ENCODE peak calls at places on chromosomes 16 and 17, in five cellular contexts. One of them, this sample, is unnamed.

GRCh38 chr17:50867856-50868438 is 1.8 kb upstream of the TOB1 start:
- DNase-seq in H9: no peak
- DNase-seq in IMR-90: peak; percentile 60
- DNase-seq in mesendoderm: no peak
- DNase-seq in H1: no peak
- DNase-seq in this sample: no peak

GRCh38 chr17:4161179-4161559 is 18.2 kb downstream of the CYB5D2 start:
- DNase-seq in IMR-90: peak; percentile 93
- DNase-seq in H1: no peak
- DNase-seq in mesendoderm: peak; percentile 92
- DNase-seq in H9: peak; percentile 71
- DNase-seq in this sample: peak; percentile 94

GRCh38 chr17:42340691-42341127 is 47.5 kb downstream of the STAT3 start:
- DNase-seq in IMR-90: no peak
- DNase-seq in H1: no peak
- DNase-seq in mesendoderm: no peak
- DNase-seq in H9: no peak
- DNase-seq in this sample: no peak

GRCh38 chr16:67431805-67432476 is 1.0 kb downstream of the HSD11B2 start:
- DNase-seq in H1: no peak
- DNase-seq in mesendoderm: peak; percentile 63
- DNase-seq in IMR-90: no peak
- DNase-seq in H9: peak; percentile 74
- DNase-seq in this sample: no peak

GRCh38 chr17:46061435-46061834 is 62.4 kb downstream of the STH start:
- DNase-seq in mesendoderm: peak; percentile 56
- DNase-seq in H9: no peak
- DNase-seq in IMR-90: no peak
- DNase-seq in H1: no peak
- DNase-seq in this sample: peak; percentile 33

GRCh38 chr17:58536541-58536940 is 22.1 kb upstream of the MTMR4 start:
- DNase-seq in H1: no peak
- DNase-seq in IMR-90: no peak
- DNase-seq in mesendoderm: no peak
- DNase-seq in H9: no peak
- DNase-seq in this sample: no peak

GRCh38 chr17:64200080-64201042 is 62.7 kb downstream of the TEX2 start:
- DNase-seq in H9: no peak
- DNase-seq in IMR-90: peak; percentile 67
- DNase-seq in H1: no peak
- DNase-seq in mesendoderm: peak; percentile 15
- DNase-seq in this sample: no peak

GRCh38 chr17:51793686-51794085 is 364.8 kb downstream of the CA10 start:
- DNase-seq in H9: no peak
- DNase-seq in mesendoderm: no peak
- DNase-seq in IMR-90: no peak
- DNase-seq in H1: no peak
- DNase-seq in this sample: no peak

GRCh38 chr16:25626172-25626571 is 65.6 kb upstream of the HS3ST4 start:
- DNase-seq in H9: no peak
- DNase-seq in mesendoderm: no peak
- DNase-seq in H1: no peak
- DNase-seq in IMR-90: no peak
- DNase-seq in this sample: no peak

GRCh38 chr16:83744521-83744981 is 63.2 kb upstream of the HSBP1 start:
- DNase-seq in IMR-90: peak; percentile 7
- DNase-seq in H1: no peak
- DNase-seq in mesendoderm: peak; percentile 82
- DNase-seq in H9: peak; percentile 36
- DNase-seq in this sample: peak; percentile 68

GRCh38 chr17:75417054-75417453 is 11.6 kb upstream of the GRB2 start:
- DNase-seq in H1: no peak
- DNase-seq in H9: no peak
- DNase-seq in IMR-90: no peak
- DNase-seq in mesendoderm: no peak
- DNase-seq in this sample: no peak

GRCh38 chr16:27677300-27677699 is 127.4 kb downstream of the KATNIP start:
- DNase-seq in H9: no peak
- DNase-seq in mesendoderm: no peak
- DNase-seq in IMR-90: peak; percentile 59
- DNase-seq in H1: no peak
- DNase-seq in this sample: peak; percentile 15

GRCh38 chr16:1527836-1528811 is 5.3 kb upstream of the TMEM204 start:
- DNase-seq in H9: no peak
- DNase-seq in mesendoderm: no peak
- DNase-seq in IMR-90: no peak
- DNase-seq in H1: no peak
- DNase-seq in this sample: no peak

GRCh38 chr16:85847681-85848601 is 48.4 kb downstream of the COX4I1 start:
- DNase-seq in H9: no peak
- DNase-seq in mesendoderm: no peak
- DNase-seq in H1: no peak
- DNase-seq in IMR-90: no peak
- DNase-seq in this sample: no peak

GRCh38 chr17:55432358-55433028 is 10.9 kb upstream of the MMD start:
- DNase-seq in H1: no peak
- DNase-seq in H9: no peak
- DNase-seq in mesendoderm: no peak
- DNase-seq in IMR-90: no peak
- DNase-seq in this sample: peak; percentile 58

GRCh38 chr17:19460695-19461094 is 49.7 kb downstream of the RNF112 start:
- DNase-seq in mesendoderm: no peak
- DNase-seq in IMR-90: no peak
- DNase-seq in H1: peak; percentile 50
- DNase-seq in H9: peak; percentile 75
- DNase-seq in this sample: no peak

GRCh38 chr17:6507535-6507934 is 48.8 kb downstream of the PITPNM3 start:
- DNase-seq in IMR-90: peak; percentile 85
- DNase-seq in H9: no peak
- DNase-seq in mesendoderm: no peak
- DNase-seq in H1: no peak
- DNase-seq in this sample: peak; percentile 69

GRCh38 chr16:3609895-3610697 is 1.3 kb downstream of the SLX4 start:
- DNase-seq in mesendoderm: no peak
- DNase-seq in H1: no peak
- DNase-seq in IMR-90: no peak
- DNase-seq in H9: no peak
- DNase-seq in this sample: peak; percentile 8

GRCh38 chr17:49997773-49998703 is 3.0 kb upstream of the DLX3 start:
- DNase-seq in IMR-90: peak; percentile 77
- DNase-seq in mesendoderm: peak; percentile 92
- DNase-seq in H9: peak; percentile 94
- DNase-seq in H1: peak; percentile 91
- DNase-seq in this sample: peak; percentile 84

GRCh38 chr17:48579738-48580543 is 1.8 kb upstream of the HOXB4 start:
- DNase-seq in mesendoderm: no peak
- DNase-seq in IMR-90: peak; percentile 82
- DNase-seq in H1: no peak
- DNase-seq in H9: no peak
- DNase-seq in this sample: peak; percentile 85

GRCh38 chr17:80025140-80025539 is 10.5 kb downstream of the TBC1D16 start:
- DNase-seq in IMR-90: no peak
- DNase-seq in H9: peak; percentile 66
- DNase-seq in H1: no peak
- DNase-seq in mesendoderm: peak; percentile 70
- DNase-seq in this sample: peak; percentile 34

GRCh38 chr16:1678500-1679098 is 520 bp downstream of the JPT2 start:
- DNase-seq in H1: no peak
- DNase-seq in IMR-90: peak; percentile 24
- DNase-seq in mesendoderm: peak; percentile 49
- DNase-seq in H9: no peak
- DNase-seq in this sample: peak; percentile 63

GRCh38 chr17:72270530-72270929 is 149.7 kb downstream of the SOX9 start:
- DNase-seq in H9: no peak
- DNase-seq in IMR-90: peak; percentile 3
- DNase-seq in mesendoderm: no peak
- DNase-seq in H1: no peak
- DNase-seq in this sample: peak; percentile 1

GRCh38 chr16:61432421-61432820 is 603.8 kb downstream of the CDH8 start:
- DNase-seq in H9: no peak
- DNase-seq in IMR-90: no peak
- DNase-seq in mesendoderm: peak; percentile 24
- DNase-seq in H1: no peak
- DNase-seq in this sample: peak; percentile 1

GRCh38 chr17:27578718-27579085 is 52.3 kb upstream of the LGALS9 start:
- DNase-seq in H9: no peak
- DNase-seq in H1: no peak
- DNase-seq in mesendoderm: peak; percentile 62
- DNase-seq in IMR-90: peak; percentile 68
- DNase-seq in this sample: peak; percentile 62

GRCh38 chr17:42675984-42676423 is 790 bp downstream of the PLEKHH3 start:
- DNase-seq in mesendoderm: peak; percentile 67
- DNase-seq in IMR-90: peak; percentile 45
- DNase-seq in H9: peak; percentile 64
- DNase-seq in H1: no peak
- DNase-seq in this sample: peak; percentile 79

GRCh38 chr17:73969956-73970355 is 233.5 kb upstream of the RPL38 start:
- DNase-seq in H1: no peak
- DNase-seq in H9: no peak
- DNase-seq in IMR-90: no peak
- DNase-seq in mesendoderm: no peak
- DNase-seq in this sample: no peak

GRCh38 chr17:18246880-18247612 is 11.5 kb downstream of the FLII start:
- DNase-seq in H1: peak; percentile 98
- DNase-seq in H9: peak; percentile 99
- DNase-seq in IMR-90: peak; percentile 8
- DNase-seq in mesendoderm: peak; percentile 94
- DNase-seq in this sample: peak; percentile 33

GRCh38 chr16:85365120-85365519 is 248.0 kb upstream of the GSE1 start:
- DNase-seq in mesendoderm: no peak
- DNase-seq in H9: peak; percentile 47
- DNase-seq in IMR-90: no peak
- DNase-seq in H1: no peak
- DNase-seq in this sample: peak; percentile 46

GRCh38 chr17:82859431-82860403 is 19.9 kb upstream of the ZNF750 start:
- DNase-seq in mesendoderm: peak; percentile 73
- DNase-seq in H9: no peak
- DNase-seq in H1: no peak
- DNase-seq in IMR-90: peak; percentile 70
- DNase-seq in this sample: peak; percentile 86

GRCh38 chr17:57675988-57676387 is 69.1 kb downstream of the CCDC182 start:
- DNase-seq in IMR-90: no peak
- DNase-seq in H9: peak; percentile 20
- DNase-seq in H1: peak; percentile 22
- DNase-seq in mesendoderm: no peak
- DNase-seq in this sample: no peak

GRCh38 chr16:53022374-53022773 is 30.3 kb downstream of the CHD9NB start:
- DNase-seq in mesendoderm: peak; percentile 75
- DNase-seq in H9: peak; percentile 70
- DNase-seq in H1: peak; percentile 55
- DNase-seq in IMR-90: peak; percentile 43
- DNase-seq in this sample: peak; percentile 51

GRCh38 chr16:71356051-71356740 is 2.3 kb upstream of the CALB2 start:
- DNase-seq in mesendoderm: no peak
- DNase-seq in H9: no peak
- DNase-seq in IMR-90: no peak
- DNase-seq in H1: no peak
- DNase-seq in this sample: no peak
- H4K8ac ChIP-seq in mesendoderm: no peak overlapping the region
- H4K8ac ChIP-seq in H9: no peak overlapping the region
- H4K8ac ChIP-seq in IMR-90: no peak overlapping the region
- H4K8ac ChIP-seq in H1: no peak overlapping the region
- H4K8ac ChIP-seq in this sample: no peak overlapping the region

GRCh38 chr16:11601911-11602310 is 15.2 kb upstream of the LITAF start:
- DNase-seq in mesendoderm: no peak
- DNase-seq in H9: no peak
- DNase-seq in IMR-90: no peak
- DNase-seq in H1: no peak
- DNase-seq in this sample: no peak
- H3K4me2 ChIP-seq in mesendoderm: no peak overlapping the region
- H3K4me2 ChIP-seq in H9: no peak overlapping the region
- H3K4me2 ChIP-seq in IMR-90: no peak overlapping the region
- H3K4me2 ChIP-seq in H1: no peak overlapping the region
- H3K4me2 ChIP-seq in this sample: no peak overlapping the region

GRCh38 chr17:44899074-44899782 is at the start of gene EFTUD2:
- DNase-seq in IMR-90: peak; percentile 84
- DNase-seq in H1: peak; percentile 96
- DNase-seq in H9: peak; percentile 95
- DNase-seq in mesendoderm: peak; percentile 93
- DNase-seq in this sample: peak; percentile 92

GRCh38 chr17:44903012-44903685 is 3.9 kb upstream of the EFTUD2 start:
- DNase-seq in H1: no peak
- DNase-seq in mesendoderm: no peak
- DNase-seq in IMR-90: no peak
- DNase-seq in H9: no peak
- DNase-seq in this sample: no peak

GRCh38 chr17:44900894-44901293 is 1.6 kb upstream of the EFTUD2 start:
- DNase-seq in H9: no peak
- DNase-seq in mesendoderm: no peak
- DNase-seq in IMR-90: peak; percentile 83
- DNase-seq in H1: no peak
- DNase-seq in this sample: peak; percentile 84

GRCh38 chr17:44902135-44902760 is 3.0 kb upstream of the EFTUD2 start:
- DNase-seq in IMR-90: no peak
- DNase-seq in H9: no peak
- DNase-seq in mesendoderm: no peak
- DNase-seq in H1: no peak
- DNase-seq in this sample: no peak

GRCh38 chr17:44901323-44901965 is 2.2 kb upstream of the EFTUD2 start:
- DNase-seq in H9: no peak
- DNase-seq in mesendoderm: no peak
- DNase-seq in H1: no peak
- DNase-seq in IMR-90: peak; percentile 79
- DNase-seq in this sample: peak; percentile 86
- H3K23ac ChIP-seq in H9: no peak overlapping the region
- H3K23ac ChIP-seq in mesendoderm: no peak overlapping the region
- H3K23ac ChIP-seq in H1: no peak overlapping the region
- H3K23ac ChIP-seq in IMR-90: peak overlapping the region; percentile 20
- H3K23ac ChIP-seq in this sample: no peak overlapping the region

DNA sequence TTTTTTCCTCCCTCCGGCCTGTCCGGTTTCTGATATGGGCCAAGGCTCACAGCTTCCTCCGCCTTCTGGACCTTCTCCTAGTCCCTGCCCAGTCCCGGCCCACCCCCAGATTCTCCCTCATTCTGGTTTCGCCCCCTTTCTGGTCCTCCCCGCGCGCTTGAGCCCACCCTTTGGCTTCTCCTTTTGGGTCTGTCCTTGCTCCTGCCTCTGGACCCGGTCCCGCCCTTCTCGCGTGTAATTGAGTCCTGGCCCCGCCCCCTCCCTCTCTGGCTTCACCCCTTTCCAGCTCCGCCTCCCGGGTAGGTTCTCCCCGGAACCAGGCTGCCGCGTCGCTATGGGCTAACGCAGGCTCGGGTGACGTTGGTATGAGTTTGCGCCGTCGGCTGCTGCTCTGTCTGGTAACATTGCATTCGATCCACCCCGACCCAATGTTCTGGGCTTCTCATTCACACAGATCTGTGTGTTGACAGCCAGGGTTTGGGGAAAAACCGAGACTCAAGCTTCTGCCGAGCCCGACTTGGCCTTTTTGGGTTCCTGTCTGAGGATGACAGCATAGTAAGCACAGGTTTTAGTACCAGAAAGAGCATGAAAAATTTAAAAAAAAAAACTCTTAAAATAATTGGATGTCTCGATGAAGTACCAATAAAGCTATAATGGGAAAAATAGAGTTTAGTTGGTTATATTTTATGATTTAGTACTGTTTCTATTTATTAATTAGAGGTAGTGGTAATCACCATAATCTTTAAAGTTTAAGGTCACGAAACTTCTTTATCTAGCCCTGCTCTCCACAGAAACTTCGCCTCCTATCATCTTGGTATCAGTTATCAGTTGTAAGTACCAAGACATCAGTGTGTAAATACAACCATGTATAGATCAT is 14.8 kb upstream of the EEF2K start:
- DNase-seq in H1: peak; percentile 94
- DNase-seq in IMR-90: peak; percentile 97
- DNase-seq in mesendoderm: peak; percentile 96
- DNase-seq in H9: peak; percentile 97
- DNase-seq in this sample: peak; percentile 98
- H4K8ac ChIP-seq in H1: peak overlapping the region; percentile 60
- H4K8ac ChIP-seq in IMR-90: peak overlapping the region; percentile 94
- H4K8ac ChIP-seq in mesendoderm: no peak overlapping the region
- H4K8ac ChIP-seq in H9: no peak overlapping the region
- H4K8ac ChIP-seq in this sample: peak overlapping the region; percentile 52

This sample was measured in mesenchymal stem cell.